ENCODE peak calls at places on chromosomes 13 and 19, in five cellular contexts. L, Q, O, U and P are unnamed samples.

GRCh38 chr19:54158812-54159351 is 639 bp downstream of the LENG1 start:
- DNase-seq in L (peak; percentile 8), U (no peak), O (no peak), Q (no peak), P (no peak)

GRCh38 chr13:25881946-25882574 is 169.8 kb downstream of the SHISA2 start:
- DNase-seq in O (no peak), Q (peak; percentile 21), L (no peak), U (no peak), P (peak; percentile 20)

GRCh38 chr19:2266183-2266993 is 10.2 kb upstream of the JSRP1 start:
- DNase-seq in L (no peak), Q (peak; percentile 58), U (no peak), O (no peak), P (no peak)

GRCh38 chr13:95067303-95067702 is 233.9 kb downstream of the ABCC4 start:
- DNase-seq in Q (no peak), O (no peak), U (no peak), L (no peak), P (no peak)

GRCh38 chr13:112066624-112067004 is 335 bp upstream of the SOX1 start:
- DNase-seq in O (no peak), U (peak; percentile 33), Q (peak; percentile 97), L (peak; percentile 80), P (no peak)

GRCh38 chr13:70604448-70604847 is 496.2 kb upstream of the KLHL1 start:
- DNase-seq in O (no peak), U (no peak), L (peak; percentile 45), Q (no peak), P (no peak)

GRCh38 chr19:35955881-35956634 is 19.9 kb downstream of the LRFN3 start:
- DNase-seq in L (no peak), Q (no peak), U (no peak), O (no peak), P (no peak)

GRCh38 chr19:5590151-5590864 is 22.6 kb upstream of the TINCR start:
- DNase-seq in U (no peak), L (no peak), O (no peak), Q (no peak), P (no peak)

GRCh38 chr13:23980160-23980551 is 82.9 kb upstream of the C1QTNF9B start:
- DNase-seq in U (peak; percentile 45), L (peak; percentile 89), Q (peak; percentile 26), O (peak; percentile 91), P (peak; percentile 38)

GRCh38 chr13:91072511-91072910 is 275.0 kb upstream of the MIR17HG start:
- DNase-seq in L (no peak), O (no peak), U (no peak), Q (no peak), P (no peak)

GRCh38 chr13:27034678-27035111 is 136.9 kb downstream of the USP12 start:
- DNase-seq in L (peak; percentile 25), O (no peak), Q (no peak), U (no peak), P (no peak)

GRCh38 chr13:35549481-35549880 is 73.0 kb upstream of the MAB21L1 start:
- DNase-seq in O (no peak), L (no peak), U (no peak), Q (no peak), P (no peak)

GRCh38 chr13:101515504-101515903 is 63.0 kb downstream of the ITGBL1 start:
- DNase-seq in O (no peak), L (no peak), Q (no peak), U (no peak), P (no peak)

GRCh38 chr19:18438331-18439024 is 545 bp upstream of the ISYNA1 start:
- DNase-seq in Q (no peak), L (peak; percentile 80), O (no peak), U (no peak), P (no peak)

GRCh38 chr13:85710545-85710944 is 88.7 kb downstream of the SLITRK6 start:
- DNase-seq in U (no peak), L (no peak), Q (no peak), O (no peak), P (no peak)

GRCh38 chr13:51715613-51716012 is 88.3 kb downstream of the DHRS12 start:
- DNase-seq in L (no peak), Q (no peak), O (no peak), U (no peak), P (no peak)

GRCh38 chr19:2409352-2409912 is 18.0 kb downstream of the TIMM13 start:
- DNase-seq in U (no peak), L (no peak), O (no peak), Q (no peak), P (no peak)

GRCh38 chr19:33905473-33905936 is 108.8 kb downstream of the KCTD15 start:
- DNase-seq in U (no peak), O (no peak), Q (no peak), L (peak; percentile 22), P (no peak)

GRCh38 chr13:38814331-38814730 is 127.5 kb downstream of the FREM2 start:
- DNase-seq in O (no peak), L (no peak), Q (no peak), U (no peak), P (no peak)

GRCh38 chr13:50527612-50528509 is 315.6 kb downstream of the DLEU7 start:
- DNase-seq in L (no peak), O (no peak), U (no peak), Q (no peak), P (no peak)

GRCh38 chr13:97058417-97058816 is 64.1 kb upstream of the OXGR1 start:
- DNase-seq in O (no peak), Q (no peak), L (no peak), U (no peak), P (no peak)

GRCh38 chr19:44648536-44649370 is 5.0 kb downstream of the PVR start:
- DNase-seq in Q (no peak), L (no peak), U (no peak), O (no peak), P (no peak)

GRCh38 chr13:80550856-80551532 is 210.1 kb upstream of the SPRY2 start:
- DNase-seq in Q (no peak), U (no peak), O (no peak), L (no peak), P (no peak)